ENCODE peak calls at places on chromosomes 5 and 9, in seven cellular contexts. Y is activated CD4-positive, alpha-beta memory T cell treated with anti-CD3 and anti-CD28 coated beads, Interleukin-2, amount 10 ng/mL, durations not matched to agents 7 days and 5 days; B is GM06990; T is C1 segment of cervical spinal cord; E is NCI-H1105; C is germinal center; J is right cardiac atrium. U is an unnamed sample.

GRCh38 chr5:141958113-141958512 is at the start of gene PCDH12:
- DNase-seq in Y (peak), B (no peak), T (no peak), E (no peak), C (no peak), J (peak), U (no peak)

GRCh38 chr5:173697931-173698579 is 81.6 kb upstream of the BOD1 start:
- DNase-seq in Y (no peak), B (no peak), T (no peak), E (no peak), C (peak), J (no peak), U (no peak)

GRCh38 chr5:142428773-142429473 is 104.1 kb upstream of the SPRY4 start:
- DNase-seq in Y (no peak), B (no peak), T (no peak), E (no peak), C (no peak), J (no peak), U (no peak)

GRCh38 chr5:68533051-68533450 is 317.5 kb downstream of the PIK3R1 start:
- DNase-seq in Y (no peak), B (no peak), T (no peak), E (no peak), C (no peak), J (no peak), U (no peak)

GRCh38 chr9:131194767-131195166 is 69.4 kb downstream of the NUP214 start:
- DNase-seq in Y (no peak), B (no peak), T (no peak), E (no peak), C (no peak), J (no peak), U (no peak)

GRCh38 chr9:81822263-81822865 is 105.9 kb upstream of the SPATA31D4 start:
- DNase-seq in Y (no peak), B (no peak), T (no peak), E (no peak), C (no peak), J (no peak), U (no peak)

GRCh38 chr5:59450245-59450644 is 443.3 kb downstream of the PDE4D start:
- DNase-seq in Y (no peak), B (no peak), T (no peak), E (no peak), C (no peak), J (no peak), U (no peak)

GRCh38 chr5:1944408-1944807 is 61.7 kb upstream of the IRX4 start:
- DNase-seq in Y (no peak), B (no peak), T (no peak), E (no peak), C (no peak), J (no peak), U (no peak)

GRCh38 chr5:73693573-73694061 is 67.6 kb downstream of the ARHGEF28 start:
- DNase-seq in Y (no peak), B (no peak), T (no peak), E (no peak), C (no peak), J (no peak), U (peak)

GRCh38 chr5:178291969-178292825 is 59.6 kb upstream of the PHYKPL start:
- DNase-seq in Y (no peak), B (no peak), T (no peak), E (no peak), C (no peak), J (peak), U (no peak)

GRCh38 chr5:128426090-128426534 is 111.9 kb downstream of the FBN2 start:
- DNase-seq in Y (no peak), B (peak), T (no peak), E (no peak), C (no peak), J (no peak), U (peak)

GRCh38 chr9:133729646-133730281 is 8.4 kb downstream of the SARDH start:
- DNase-seq in Y (peak), B (no peak), T (no peak), E (no peak), C (no peak), J (no peak), U (no peak)

GRCh38 chr9:95762322-95762721 is 113.2 kb upstream of the ERCC6L2 start:
- DNase-seq in Y (peak), B (no peak), T (no peak), E (no peak), C (no peak), J (no peak), U (no peak)

GRCh38 chr5:15573594-15573993 is 73.6 kb downstream of the FBXL7 start:
- DNase-seq in Y (no peak), B (no peak), T (no peak), E (no peak), C (no peak), J (no peak), U (peak)

GRCh38 chr5:83726912-83727311 is 6.3 kb upstream of the HAPLN1 start:
- DNase-seq in Y (no peak), B (no peak), T (no peak), E (no peak), C (no peak), J (no peak), U (peak)

GRCh38 chr5:143164557-143164956 is 238.9 kb downstream of the NR3C1 start:
- DNase-seq in Y (no peak), B (no peak), T (no peak), E (no peak), C (no peak), J (no peak), U (no peak)

GRCh38 chr5:97046270-97046982 is 96.0 kb downstream of the LIX1 start:
- DNase-seq in Y (no peak), B (no peak), T (no peak), E (no peak), C (no peak), J (no peak), U (peak)

GRCh38 chr9:100058699-100059579 is 39.9 kb downstream of the ERP44 start:
- DNase-seq in Y (no peak), B (peak), T (no peak), E (no peak), C (peak), J (no peak), U (no peak)

GRCh38 chr5:172869734-172870133 is 35.7 kb downstream of the ERGIC1 start:
- DNase-seq in Y (no peak), B (no peak), T (no peak), E (no peak), C (no peak), J (no peak), U (no peak)

GRCh38 chr5:76690704-76691469 is 25.0 kb upstream of the F2R start:
- DNase-seq in Y (no peak), B (no peak), T (no peak), E (no peak), C (no peak), J (no peak), U (peak)

GRCh38 chr5:179267671-179268071 is 77.6 kb downstream of the ADAMTS2 start:
- DNase-seq in Y (no peak), B (no peak), T (no peak), E (no peak), C (no peak), J (no peak), U (no peak)

GRCh38 chr9:5652810-5653209 is 23.9 kb downstream of the RIC1 start:
- DNase-seq in Y (no peak), B (no peak), T (no peak), E (no peak), C (no peak), J (no peak), U (no peak)

GRCh38 chr9:98523231-98523901 is 185.4 kb downstream of the GABBR2 start:
- DNase-seq in Y (no peak), B (no peak), T (no peak), E (no peak), C (no peak), J (no peak), U (peak)

GRCh38 chr5:4896328-4896727 is 243.8 kb upstream of the ADAMTS16 start:
- DNase-seq in Y (no peak), B (no peak), T (no peak), E (no peak), C (no peak), J (no peak), U (no peak)

GRCh38 chr5:21049900-21050299 is 1061.9 kb upstream of the CDH18 start:
- DNase-seq in Y (no peak), B (no peak), T (no peak), E (no peak), C (no peak), J (no peak), U (no peak)

GRCh38 chr5:62785588-62785987 is 207.0 kb downstream of the LRRC70 start:
- DNase-seq in Y (no peak), B (no peak), T (no peak), E (no peak), C (no peak), J (no peak), U (no peak)

GRCh38 chr9:22124263-22125011 is 115.3 kb upstream of the CDKN2B start:
- DNase-seq in Y (no peak), B (no peak), T (no peak), E (no peak), C (no peak), J (no peak), U (no peak)

GRCh38 chr9:92292338-92293074 is 991 bp downstream of the IARS1 start:
- DNase-seq in Y (no peak), B (no peak), T (no peak), E (no peak), C (no peak), J (no peak), U (no peak)

GRCh38 chr5:151123897-151124751 is 33.5 kb downstream of the ANXA6 start:
- DNase-seq in Y (no peak), B (peak), T (no peak), E (peak), C (peak), J (peak), U (peak)

GRCh38 chr9:16985559-16986348 is 115.3 kb upstream of the BNC2 start:
- DNase-seq in Y (no peak), B (no peak), T (no peak), E (no peak), C (no peak), J (peak), U (peak)

GRCh38 chr9:91758491-91758981 is 191.5 kb downstream of the ROR2 start:
- DNase-seq in Y (peak), B (peak), T (no peak), E (no peak), C (peak), J (no peak), U (peak)

GRCh38 chr5:170636836-170637477 is 133.1 kb downstream of the KCNIP1 start:
- DNase-seq in Y (no peak), B (no peak), T (no peak), E (no peak), C (no peak), J (no peak), U (no peak)